ENCODE peak calls at places on chromosomes 3 and 15, in four cellular contexts. O, Q, A and B are unnamed samples.

GRCh38 chr3:82229397-82229796 is 468.0 kb upstream of the GBE1 start:
- DNase-seq in Q (no peak), A (no peak), O (no peak), B (no peak)

GRCh38 chr3:150528359-150528797 is 17.9 kb downstream of the SERP1 start:
- DNase-seq in Q (no peak), A (no peak), O (peak; percentile 51), B (peak; percentile 56)

GRCh38 chr15:88115529-88116152 is 140.9 kb downstream of the NTRK3 start:
- DNase-seq in A (peak; percentile 18), Q (no peak), O (no peak), B (no peak)

GRCh38 chr3:167162083-167162482 is 218.0 kb downstream of the ZBBX start:
- DNase-seq in Q (no peak), O (no peak), A (no peak), B (no peak)

GRCh38 chr15:68806220-68807105 is 14.2 kb downstream of the ANP32A start:
- DNase-seq in Q (no peak), O (no peak), A (no peak), B (no peak)

GRCh38 chr3:89072671-89073070 is 34.8 kb upstream of the EPHA3 start:
- DNase-seq in Q (no peak), A (no peak), O (no peak), B (no peak)

GRCh38 chr15:100241572-100242479 is 99.9 kb downstream of the ADAMTS17 start:
- DNase-seq in A (peak; percentile 56), Q (peak; percentile 58), O (peak; percentile 23), B (peak; percentile 95)

GRCh38 chr15:39341238-39341637 is 239.6 kb upstream of the THBS1 start:
- DNase-seq in O (no peak), A (no peak), Q (peak; percentile 3), B (no peak)

GRCh38 chr3:172654470-172654869 is 56.4 kb downstream of the NCEH1 start:
- DNase-seq in A (no peak), Q (no peak), O (no peak), B (no peak)

GRCh38 chr3:166785851-166786250 is 594.2 kb downstream of the ZBBX start:
- DNase-seq in Q (no peak), O (no peak), A (no peak), B (peak; percentile 39)

GRCh38 chr3:118501152-118501551 is 533.5 kb downstream of the IGSF11 start:
- DNase-seq in Q (peak; percentile 69), A (peak; percentile 43), O (no peak), B (peak; percentile 27)

GRCh38 chr3:33855884-33856546 is 57.6 kb downstream of the PDCD6IP start:
- DNase-seq in A (no peak), O (peak; percentile 49), Q (no peak), B (peak; percentile 50)

GRCh38 chr15:57553526-57553925 is 38.2 kb upstream of the MYZAP start:
- DNase-seq in Q (peak; percentile 35), A (no peak), O (no peak), B (no peak)

GRCh38 chr3:55343486-55344357 is 143.4 kb downstream of the WNT5A start:
- DNase-seq in Q (no peak), O (peak; percentile 33), A (no peak), B (no peak)

GRCh38 chr3:102933377-102933776 is 498.6 kb downstream of the ZPLD1 start:
- DNase-seq in O (no peak), A (no peak), Q (no peak), B (no peak)

GRCh38 chr3:157542711-157543485 is 39.7 kb upstream of the VEPH1 start:
- DNase-seq in Q (peak; percentile 81), A (peak; percentile 78), O (peak; percentile 89), B (peak; percentile 85)

GRCh38 chr3:33063651-33064051 is 33.3 kb downstream of the GLB1 start:
- DNase-seq in O (peak; percentile 82), A (peak; percentile 34), Q (no peak), B (no peak)

GRCh38 chr15:48962662-48963523 is 826 bp downstream of the SHC4 start:
- DNase-seq in A (peak; percentile 54), Q (peak; percentile 67), O (peak; percentile 83), B (peak; percentile 48)

GRCh38 chr3:107117922-107118576 is 259.2 kb upstream of the CCDC54 start:
- DNase-seq in O (peak; percentile 89), A (peak; percentile 66), Q (peak; percentile 86), B (peak; percentile 78)

GRCh38 chr15:64455951-64456350 is 4.4 kb upstream of the ZNF609 start:
- DNase-seq in A (no peak), Q (no peak), O (no peak), B (no peak)

GRCh38 chr3:151766454-151766853 is 32.7 kb downstream of the AADACL2 start:
- DNase-seq in Q (no peak), A (no peak), O (peak; percentile 44), B (peak; percentile 75)

GRCh38 chr15:101458908-101459578 is 30.5 kb downstream of the PCSK6 start:
- DNase-seq in O (no peak), A (no peak), Q (no peak), B (no peak)

GRCh38 chr3:121707531-121708273 is 41.8 kb downstream of the GOLGB1 start:
- DNase-seq in O (no peak), A (no peak), Q (no peak), B (peak; percentile 92)

GRCh38 chr15:76312540-76313174 is 1.4 kb upstream of the ETFA start:
- DNase-seq in O (peak; percentile 36), Q (no peak), A (no peak), B (peak; percentile 97)

GRCh38 chr3:168071535-168071934 is 24.2 kb downstream of the GOLIM4 start:
- DNase-seq in O (peak; percentile 96), A (no peak), Q (no peak), B (peak; percentile 88)

GRCh38 chr3:182618981-182619591 is 174.2 kb upstream of the ATP11B start:
- DNase-seq in Q (no peak), A (no peak), O (peak; percentile 25), B (peak; percentile 90)

GRCh38 chr15:73930790-73931281 is 4.6 kb downstream of the LOXL1 start:
- DNase-seq in A (peak; percentile 51), O (peak; percentile 87), Q (no peak), B (no peak)

GRCh38 chr15:58526647-58527192 is 94.9 kb downstream of the LIPC start:
- DNase-seq in A (no peak), O (no peak), Q (no peak), B (no peak)

GRCh38 chr3:110381992-110382391 is 689.6 kb upstream of the NECTIN3 start:
- DNase-seq in A (no peak), Q (no peak), O (no peak), B (peak; percentile 27)

GRCh38 chr3:57206423-57206822 is 6.6 kb upstream of the HESX1 start:
- DNase-seq in O (no peak), Q (no peak), A (no peak), B (no peak)

GRCh38 chr3:157921271-157921670 is 184.9 kb downstream of the SHOX2 start:
- DNase-seq in Q (no peak), O (no peak), A (no peak), B (no peak)

GRCh38 chr3:127158614-127159221 is 34.2 kb upstream of the PRR23E start:
- DNase-seq in O (peak; percentile 52), Q (peak; percentile 73), A (peak; percentile 59), B (peak; percentile 36)

GRCh38 chr3:42176635-42177034 is 85.5 kb downstream of the TRAK1 start:
- DNase-seq in Q (no peak), A (no peak), O (no peak), B (peak; percentile 58)

GRCh38 chr15:75232826-75233503 is 25.2 kb upstream of the GOLGA6C start:
- DNase-seq in Q (no peak), A (no peak), O (no peak), B (no peak)

GRCh38 chr3:71858493-71859127 is 73.7 kb upstream of the PROK2 start:
- DNase-seq in O (no peak), Q (peak; percentile 34), A (no peak), B (no peak)

GRCh38 chr3:71863563-71864190 is 78.7 kb upstream of the PROK2 start:
- DNase-seq in A (no peak), O (no peak), Q (no peak), B (no peak)

GRCh38 chr3:71862374-71863145 is 77.6 kb upstream of the PROK2 start:
- DNase-seq in A (no peak), O (peak; percentile 69), Q (no peak), B (no peak)

GRCh38 chr3:71857926-71858325 is 73.0 kb upstream of the PROK2 start:
- DNase-seq in Q (no peak), A (no peak), O (peak; percentile 20), B (no peak)

DNA sequence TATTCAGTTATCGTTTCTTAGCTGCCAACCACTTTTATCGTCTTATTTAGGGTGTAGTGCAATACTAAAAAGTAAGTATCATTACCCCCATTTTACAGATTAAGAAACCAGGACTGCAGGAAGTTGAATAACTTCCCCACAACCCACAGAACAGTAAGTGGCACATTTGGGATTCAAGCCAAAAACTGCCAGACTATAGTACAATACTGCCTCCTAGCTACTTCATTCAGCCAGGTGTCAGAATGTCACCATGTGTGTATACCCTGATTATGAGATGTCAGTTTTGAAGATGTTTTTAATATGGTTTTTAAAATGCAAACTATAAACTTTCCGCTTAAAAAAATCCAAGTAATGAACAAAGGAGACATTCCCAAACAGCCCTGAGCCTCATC is 74.2 kb upstream of the PROK2 start:
- DNase-seq in O (peak; percentile 34), A (peak; percentile 59), Q (peak; percentile 72), B (peak; percentile 68)
- TF ChIP-seq EZH2phosphoT487 in O (no peak), A (no peak), Q (no peak), B (no peak)

GRCh38 chr3:133138017-133138416 is 99.8 kb downstream of the TMEM108 start:
- DNase-seq in A (no peak), O (no peak), Q (no peak), B (no peak)
- H3K27ac ChIP-seq in A (no peak overlapping the region), O (no peak overlapping the region), Q (no peak overlapping the region), B (no peak overlapping the region)

DNA sequence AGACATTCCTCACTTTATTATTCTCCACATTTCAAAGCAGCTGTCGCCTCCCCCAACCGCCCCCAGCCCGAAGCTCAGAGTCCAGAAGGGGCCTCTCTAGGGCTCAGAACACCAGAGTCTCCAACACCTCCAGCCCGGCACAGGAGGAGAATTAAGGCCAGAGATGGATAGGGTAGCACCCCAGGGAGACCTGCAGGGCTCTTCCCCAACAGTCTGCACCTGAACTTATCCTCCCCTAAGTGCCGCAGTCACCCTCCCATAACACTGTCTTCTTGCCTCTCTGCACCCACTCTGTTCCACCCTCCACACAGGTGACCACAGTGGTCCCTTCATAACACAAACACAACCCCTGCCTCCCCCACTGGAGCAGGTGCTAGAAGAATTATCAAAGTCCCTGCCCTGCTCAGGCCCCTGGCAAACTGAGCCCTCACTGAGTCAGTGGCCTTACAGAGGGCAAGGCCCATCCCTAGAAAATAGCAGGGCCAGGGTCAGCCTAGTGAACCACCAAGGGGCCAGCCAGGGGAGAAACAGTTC is 14.1 kb downstream of the MYL3 start:
- DNase-seq in O (no peak), A (peak; percentile 62), Q (no peak), B (no peak)
- TF ChIP-seq EZH2phosphoT487 in O (no peak), A (no peak), Q (no peak), B (no peak)

DNA sequence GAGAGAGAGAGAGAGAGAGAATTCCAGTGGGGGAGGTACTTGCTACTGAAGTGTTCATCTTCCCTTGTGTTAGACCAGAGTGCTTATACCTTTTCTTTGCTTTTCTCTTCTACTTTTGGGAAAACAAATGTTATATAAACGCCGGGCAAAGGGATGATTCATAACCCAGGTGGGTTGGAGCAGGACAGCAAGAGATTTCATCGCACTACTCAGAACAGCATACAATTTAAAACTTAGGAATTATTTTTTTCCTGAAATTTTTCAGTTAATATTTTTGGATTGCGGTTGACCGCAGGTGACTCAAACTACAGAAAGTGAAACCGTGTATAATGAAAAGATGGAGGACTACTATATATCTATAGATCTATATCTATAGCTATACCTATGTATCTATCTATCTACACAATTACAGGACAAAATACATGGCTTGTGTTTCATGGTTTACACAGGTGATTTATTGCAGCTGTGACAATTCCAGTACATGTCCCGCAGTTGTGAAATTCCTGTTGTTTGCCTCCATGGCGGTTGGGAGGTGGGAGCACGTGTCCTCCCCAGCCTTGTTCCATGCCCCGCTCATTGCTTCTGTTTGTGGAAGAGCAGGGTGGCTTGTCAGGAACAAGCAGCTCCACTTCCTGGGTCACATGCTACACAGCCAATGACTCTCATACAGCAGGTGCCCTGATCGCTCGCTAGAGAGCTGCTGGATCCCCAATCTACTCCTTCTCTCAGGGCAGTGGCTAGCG is 270.2 kb upstream of the RGMA start:
- DNase-seq in O (no peak), Q (no peak), A (peak; percentile 26), B (no peak)
- H3K27ac ChIP-seq in O (no peak overlapping the region), Q (no peak overlapping the region), A (no peak overlapping the region), B (no peak overlapping the region)